ENCODE peak calls at places on chromosome 1, in eight cellular contexts. D, Y, S, L, B, Q, U and T are unnamed samples.

GRCh38 chr1:30321216-30321910 is 402.0 kb downstream of the MATN1 start:
- DNase-seq in D (no peak), Y (no peak), S (no peak), L (no peak), B (no peak), Q (peak), U (no peak), T (no peak)

GRCh38 chr1:246788895-246789338 is 64.7 kb downstream of the SCCPDH start:
- DNase-seq in D (no peak), Y (peak), S (no peak), L (no peak), B (no peak), Q (no peak), U (no peak), T (peak)

GRCh38 chr1:88552226-88552625 is 131.8 kb upstream of the PKN2 start:
- DNase-seq in D (no peak), Y (no peak), S (no peak), L (no peak), B (no peak), Q (no peak), U (no peak), T (no peak)

GRCh38 chr1:30847358-30847972 is 61.1 kb downstream of the SDC3 start:
- DNase-seq in D (no peak), Y (peak), S (peak), L (peak), B (no peak), Q (no peak), U (peak), T (peak)

GRCh38 chr1:244552336-244552735 is 91.3 kb downstream of the CATSPERE start:
- DNase-seq in D (no peak), Y (no peak), S (no peak), L (no peak), B (no peak), Q (no peak), U (peak), T (peak)

GRCh38 chr1:6965062-6965913 is 180.0 kb downstream of the CAMTA1 start:
- DNase-seq in D (no peak), Y (no peak), S (no peak), L (no peak), B (no peak), Q (no peak), U (no peak), T (no peak)

GRCh38 chr1:230715510-230715909 is 1.6 kb upstream of the AGT start:
- DNase-seq in D (no peak), Y (no peak), S (no peak), L (no peak), B (no peak), Q (no peak), U (no peak), T (no peak)

GRCh38 chr1:205335692-205336091 is 14.1 kb upstream of the NUAK2 start:
- DNase-seq in D (peak), Y (peak), S (peak), L (peak), B (peak), Q (peak), U (peak), T (peak)

GRCh38 chr1:86640161-86640560 is 64.2 kb upstream of the SH3GLB1 start:
- DNase-seq in D (no peak), Y (no peak), S (no peak), L (no peak), B (no peak), Q (no peak), U (peak), T (peak)